ENCODE peak calls at places on chromosomes 7 and 10, in five cellular contexts. T is T-helper 9 cell; A is fibroblast of lung; I is activated CD4-positive, alpha-beta T cell treated with anti-CD3 and anti-CD28 coated beads for 24 hours; C is A172. Y is an unnamed sample.

GRCh38 chr10:99551158-99551557 is 18.4 kb downstream of the NKX2-3 start:
- DNase-seq in T (no peak), A (peak), I (no peak), C (peak), Y (no peak)

GRCh38 chr10:34520084-34520483 is 295.0 kb downstream of the PARD3 start:
- DNase-seq in T (no peak), A (peak), I (no peak), C (peak), Y (no peak)

GRCh38 chr10:125843603-125844329 is 20.4 kb downstream of the BCCIP start:
- DNase-seq in T (no peak), A (peak), I (no peak), C (no peak), Y (no peak)

GRCh38 chr10:1807196-1807595 is 69.9 kb upstream of the ADARB2 start:
- DNase-seq in T (no peak), A (no peak), I (no peak), C (no peak), Y (no peak)

GRCh38 chr7:101138149-101138870 is 11.4 kb downstream of the SERPINE1 start:
- DNase-seq in T (peak), A (peak), I (peak), C (peak), Y (peak)

GRCh38 chr10:78729366-78729765 is 339.4 kb upstream of the ZMIZ1 start:
- DNase-seq in T (no peak), A (no peak), I (no peak), C (no peak), Y (no peak)

GRCh38 chr7:17548014-17548653 is 249.7 kb downstream of the AHR start:
- DNase-seq in T (no peak), A (no peak), I (no peak), C (no peak), Y (no peak)

GRCh38 chr7:95404316-95404715 is 8.1 kb upstream of the PON3 start:
- DNase-seq in T (no peak), A (peak), I (no peak), C (no peak), Y (no peak)

GRCh38 chr10:1372212-1372611 is 316.0 kb downstream of the WDR37 start:
- DNase-seq in T (no peak), A (no peak), I (no peak), C (no peak), Y (no peak)

GRCh38 chr7:143416565-143417149 is 8.0 kb upstream of the EPHA1 start:
- DNase-seq in T (no peak), A (peak), I (no peak), C (peak), Y (no peak)

GRCh38 chr7:39721919-39722597 is 98.7 kb downstream of the RALA start:
- DNase-seq in T (no peak), A (no peak), I (no peak), C (no peak), Y (no peak)

GRCh38 chr7:85833071-85833470 is 646.2 kb upstream of the SEMA3D start:
- DNase-seq in T (no peak), A (peak), I (no peak), C (no peak), Y (no peak)

GRCh38 chr10:91593366-91593765 is 39.5 kb downstream of the PPP1R3C start:
- DNase-seq in T (no peak), A (no peak), I (no peak), C (no peak), Y (no peak)

GRCh38 chr7:117830422-117830954 is 42.8 kb downstream of the CTTNBP2 start:
- DNase-seq in T (no peak), A (no peak), I (no peak), C (no peak), Y (no peak)

GRCh38 chr7:86668315-86668714 is 24.6 kb downstream of the GRM3 start:
- DNase-seq in T (no peak), A (no peak), I (no peak), C (no peak), Y (no peak)

GRCh38 chr7:8125680-8126444 is 136.1 kb downstream of the ICA1 start:
- DNase-seq in T (peak), A (no peak), I (peak), C (no peak), Y (no peak)

GRCh38 chr10:129966370-129966769 is 2.3 kb upstream of the EBF3 start:
- DNase-seq in T (no peak), A (no peak), I (no peak), C (no peak), Y (no peak)

GRCh38 chr10:130498042-130498441 is 361.9 kb downstream of the GLRX3 start:
- DNase-seq in T (no peak), A (no peak), I (no peak), C (no peak), Y (no peak)

GRCh38 chr7:27198871-27199801 is 755 bp downstream of the HOXA13 start:
- DNase-seq in T (no peak), A (no peak), I (no peak), C (no peak), Y (no peak)

GRCh38 chr7:110407706-110408105 is 683.2 kb upstream of the LRRN3 start:
- DNase-seq in T (no peak), A (no peak), I (no peak), C (no peak), Y (no peak)

GRCh38 chr10:133379152-133379800 is at the start of gene PAOX:
- DNase-seq in T (peak), A (peak), I (no peak), C (no peak), Y (peak)

GRCh38 chr10:97858001-97858439 is 8.4 kb downstream of the GOLGA7B start:
- DNase-seq in T (no peak), A (no peak), I (no peak), C (peak), Y (no peak)

GRCh38 chr7:134660242-134660785 is 13.7 kb downstream of the BPGM start:
- DNase-seq in T (no peak), A (peak), I (no peak), C (no peak), Y (no peak)

GRCh38 chr7:17371656-17372524 is 73.4 kb downstream of the AHR start:
- DNase-seq in T (no peak), A (peak), I (no peak), C (peak), Y (no peak)

GRCh38 chr7:94449151-94449725 is 54.5 kb downstream of the COL1A2 start:
- DNase-seq in T (no peak), A (peak), I (no peak), C (peak), Y (no peak)

GRCh38 chr10:1074063-1074747 is 18.0 kb downstream of the WDR37 start:
- DNase-seq in T (no peak), A (no peak), I (no peak), C (no peak), Y (no peak)

GRCh38 chr7:95950698-95951097 is 178.3 kb downstream of the DYNC1I1 start:
- DNase-seq in T (no peak), A (no peak), I (no peak), C (no peak), Y (no peak)

GRCh38 chr7:149608168-149608567 is 110.6 kb upstream of the ZNF746 start:
- DNase-seq in T (no peak), A (no peak), I (no peak), C (no peak), Y (no peak)

GRCh38 chr10:30343962-30344361 is 5.1 kb downstream of the MTPAP start:
- DNase-seq in T (no peak), A (no peak), I (no peak), C (no peak), Y (no peak)

GRCh38 chr10:3241128-3242057 is 68.8 kb upstream of the PITRM1 start:
- DNase-seq in T (no peak), A (peak), I (no peak), C (no peak), Y (no peak)

GRCh38 chr7:4694653-4695335 is 12.7 kb downstream of the FOXK1 start:
- DNase-seq in T (no peak), A (peak), I (no peak), C (peak), Y (no peak)

GRCh38 chr10:79264942-79265341 is 82.3 kb upstream of the PPIF start:
- DNase-seq in T (no peak), A (no peak), I (no peak), C (no peak), Y (no peak)

GRCh38 chr7:142060936-142061335 is 50.6 kb upstream of the MGAM2 start:
- DNase-seq in T (no peak), A (no peak), I (no peak), C (no peak), Y (no peak)

GRCh38 chr10:12214763-12215218 is 18.8 kb downstream of the CDC123 start:
- DNase-seq in T (peak), A (peak), I (no peak), C (peak), Y (peak)

GRCh38 chr10:3783313-3783689 is 1.7 kb downstream of the KLF6 start:
- DNase-seq in T (peak), A (peak), I (no peak), C (no peak), Y (peak)

GRCh38 chr7:95319570-95319969 is 4.8 kb downstream of the PON1 start:
- DNase-seq in T (no peak), A (no peak), I (no peak), C (no peak), Y (no peak)

GRCh38 chr7:140197218-140197890 is 20.6 kb upstream of the KDM7A start:
- DNase-seq in T (no peak), A (no peak), I (no peak), C (no peak), Y (no peak)

Y was measured in endothelial cell.